ENCODE peak calls at places on chromosomes 16 and 17, in six cellular contexts. T is colonic mucosa, J is HEK293T, Q is tibial nerve, X is hippocampal formation, B is T-cell. U is an unnamed sample.

GRCh38 chr16:14345512-14346115 is 274.5 kb downstream of the MRTFB start:
- DNase-seq in X (no peak), T (no peak), Q (no peak), J (no peak), B (no peak), U (no peak)

GRCh38 chr16:2924901-2925820 is 13.4 kb downstream of the FLYWCH1 start:
- DNase-seq in J (no peak), Q (no peak), T (no peak), X (no peak), B (no peak), U (no peak)

GRCh38 chr16:1929105-1929504 is 10.9 kb upstream of the HS3ST6 start:
- DNase-seq in T (peak), X (no peak), Q (no peak), J (no peak), B (no peak), U (no peak)

GRCh38 chr16:30996324-30996999 is 11.5 kb downstream of the HSD3B7 start:
- DNase-seq in T (peak), B (no peak), X (no peak), J (no peak), Q (no peak), U (peak)

GRCh38 chr16:3183445-3184139 is 4.4 kb upstream of the OR1F1 start:
- DNase-seq in B (no peak), X (no peak), J (no peak), Q (no peak), T (no peak), U (no peak)

GRCh38 chr17:795721-796120 is 13.6 kb downstream of the MRM3 start:
- DNase-seq in X (no peak), J (no peak), B (no peak), T (no peak), Q (no peak), U (no peak)

GRCh38 chr16:68646948-68647659 is 2.0 kb downstream of the CDH3 start:
- DNase-seq in J (no peak), Q (no peak), B (no peak), T (no peak), X (no peak), U (no peak)

GRCh38 chr17:57881143-57881542 is 31.3 kb upstream of the MRPS23 start:
- DNase-seq in Q (no peak), B (no peak), X (no peak), J (no peak), T (no peak), U (no peak)

GRCh38 chr16:80369559-80369958 is 171.2 kb upstream of the DYNLRB2 start:
- DNase-seq in X (peak), Q (peak), J (peak), T (peak), B (no peak), U (peak)

GRCh38 chr16:66886914-66887313 is 6.6 kb downstream of the PDP2 start:
- DNase-seq in B (no peak), X (no peak), J (no peak), Q (no peak), T (no peak), U (no peak)

GRCh38 chr16:85395207-85395912 is 217.8 kb upstream of the GSE1 start:
- DNase-seq in B (no peak), Q (peak), T (peak), X (no peak), J (peak), U (peak)

GRCh38 chr17:80892900-80893603 is 98.6 kb upstream of the CHMP6 start:
- DNase-seq in Q (no peak), J (no peak), T (no peak), X (no peak), B (no peak), U (no peak)

GRCh38 chr17:42183741-42184711 is 1.2 kb downstream of the HCRT start:
- DNase-seq in T (peak), Q (peak), X (peak), J (peak), B (peak), U (peak)

U was measured in transverse colon.